ENCODE peak calls at places on chromosomes 11 and 22, in eight cellular contexts. A is WTC11, X is IMR-90, H is AG04449, S is ovary, E is heart right ventricle, L is PC-9, J is AG09319. Z is an unnamed sample.

GRCh38 chr11:65504671-65505433 is 6.0 kb downstream of the MALAT1 start:
- DNase-seq in A (no peak), X (peak; percentile 46), H (no peak), S (no peak), E (no peak), L (no peak), J (no peak), Z (no peak)

GRCh38 chr11:102840018-102840417 is 3.4 kb downstream of the MMP3 start:
- DNase-seq in A (no peak), X (no peak), H (no peak), S (no peak), E (no peak), L (no peak), J (no peak), Z (no peak)

GRCh38 chr11:37322333-37323194 is 724.5 kb upstream of the RAG2 start:
- DNase-seq in A (no peak), X (no peak), H (no peak), S (no peak), E (no peak), L (no peak), J (no peak), Z (no peak)

GRCh38 chr11:8872017-8872416 is 39.0 kb upstream of the AKIP1 start:
- DNase-seq in A (no peak), X (no peak), H (no peak), S (no peak), E (no peak), L (no peak), J (no peak), Z (no peak)

GRCh38 chr22:42468841-42469240 is 36.6 kb upstream of the NFAM1 start:
- DNase-seq in A (no peak), X (peak; percentile 54), H (no peak), S (no peak), E (no peak), L (no peak), J (no peak), Z (no peak)

GRCh38 chr11:30919389-30920172 is 333.4 kb upstream of the MPPED2 start:
- DNase-seq in A (no peak), X (peak; percentile 39), H (no peak), S (no peak), E (no peak), L (no peak), J (no peak), Z (no peak)

GRCh38 chr11:107751082-107751481 is 39.2 kb upstream of the SLN start:
- DNase-seq in A (no peak), X (no peak), H (no peak), S (no peak), E (no peak), L (no peak), J (no peak), Z (no peak)

GRCh38 chr11:88484873-88485621 is 147.5 kb upstream of the CTSC start:
- DNase-seq in A (peak; percentile 53), X (peak; percentile 23), H (no peak), S (no peak), E (no peak), L (peak; percentile 63), J (no peak), Z (peak; percentile 45)

GRCh38 chr11:8342821-8343681 is 79.4 kb upstream of the LMO1 start:
- DNase-seq in A (no peak), X (no peak), H (no peak), S (no peak), E (no peak), L (peak; percentile 68), J (no peak), Z (peak; percentile 75)

GRCh38 chr11:2584812-2585565 is 114.8 kb downstream of the KCNQ1OT1 start:
- DNase-seq in A (peak; percentile 10), X (no peak), H (no peak), S (peak; percentile 6), E (no peak), L (no peak), J (no peak), Z (no peak)

GRCh38 chr22:36578619-36579018 is 49.7 kb upstream of the EIF3D start:
- DNase-seq in A (no peak), X (no peak), H (no peak), S (no peak), E (no peak), L (no peak), J (no peak), Z (no peak)
- TF ChIP-seq CTCF in A (no peak), X (no peak), H (no peak), S (no peak), E (no peak), L (no peak), J (no peak), Z (no peak)

GRCh38 chr22:44091021-44091721 is 67.1 kb downstream of the PARVB start:
- DNase-seq in A (no peak), X (no peak), H (no peak), S (no peak), E (no peak), L (no peak), J (no peak), Z (no peak)
- TF ChIP-seq CTCF in A (no peak), X (peak; percentile 26), H (no peak), S (no peak), E (no peak), L (peak; percentile 51), J (peak; percentile 21), Z (peak; percentile 17)

DNA sequence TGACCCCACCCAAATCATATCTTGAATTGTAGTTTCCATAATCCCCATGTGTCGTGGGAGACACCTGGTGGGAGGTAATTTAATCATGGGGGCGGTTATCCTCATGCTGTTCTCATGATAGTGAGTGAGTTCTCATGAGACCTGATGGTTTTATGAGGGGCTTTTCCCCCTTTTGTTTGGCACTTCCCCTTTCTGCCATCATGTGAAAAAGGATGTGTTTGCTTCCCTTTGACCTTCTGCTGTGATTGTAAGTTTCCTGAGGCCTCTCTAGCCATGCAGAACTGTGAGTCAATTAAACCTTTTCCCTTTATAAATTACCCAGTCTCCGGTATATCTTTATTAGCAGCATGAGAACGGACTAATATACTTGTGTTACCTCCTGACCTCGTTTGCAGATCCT is 156.6 kb upstream of the MTNR1B start:
- DNase-seq in A (no peak), X (no peak), H (no peak), S (no peak), E (no peak), L (no peak), J (no peak), Z (no peak)
- TF ChIP-seq CTCF in A (no peak), X (no peak), H (no peak), S (no peak), E (no peak), L (no peak), J (no peak), Z (no peak)

GRCh38 chr11:73376803-73377629 is 817 bp downstream of the RELT start:
- DNase-seq in A (no peak), X (peak; percentile 72), H (peak; percentile 47), S (peak; percentile 46), E (no peak), L (peak; percentile 61), J (peak; percentile 27), Z (peak; percentile 83)
- TF ChIP-seq CTCF in A (no peak), X (no peak), H (no peak), S (no peak), E (no peak), L (no peak), J (no peak), Z (no peak)

DNA sequence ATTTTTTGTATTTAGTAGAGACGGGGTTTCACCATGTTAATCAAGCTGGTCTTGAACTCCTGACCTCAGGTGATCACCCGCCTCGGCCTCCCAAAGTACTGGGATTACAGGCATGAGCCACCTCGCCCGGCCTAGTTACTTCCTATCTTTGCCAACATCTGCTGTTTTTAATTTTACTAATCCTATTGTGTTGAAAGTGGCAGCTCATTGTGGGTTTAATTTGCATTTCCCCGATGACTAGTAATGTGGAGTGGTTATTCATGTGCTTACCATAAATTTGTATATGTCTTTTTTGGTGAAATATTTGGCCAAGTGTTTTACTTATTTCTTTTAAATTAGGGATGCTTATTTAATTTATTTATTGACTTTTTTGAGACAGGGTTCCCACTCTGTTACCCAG is 74.2 kb upstream of the SLC25A18 start:
- DNase-seq in A (no peak), X (no peak), H (no peak), S (no peak), E (no peak), L (no peak), J (no peak), Z (no peak)
- TF ChIP-seq CTCF in A (no peak), X (no peak), H (no peak), S (no peak), E (no peak), L (no peak), J (no peak), Z (no peak)

DNA sequence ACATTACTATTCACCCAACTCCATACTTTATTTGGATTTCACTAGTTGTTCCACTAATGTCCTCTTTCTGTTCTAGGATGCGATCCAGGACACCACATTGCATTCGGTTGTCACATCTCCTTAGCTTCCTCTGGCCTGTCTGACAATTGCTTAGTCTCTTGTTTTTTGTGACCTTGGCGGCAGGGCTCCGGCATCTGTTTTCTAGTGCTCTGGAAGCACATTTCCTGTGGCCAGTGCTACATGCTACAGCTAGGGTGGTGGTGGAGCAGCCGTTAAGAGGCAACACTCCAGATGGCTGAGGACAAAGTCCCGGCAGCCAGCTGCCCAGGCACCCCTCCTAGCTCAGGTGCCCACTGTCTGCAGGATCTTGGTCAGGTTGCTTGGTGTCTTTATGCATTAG is 6.8 kb downstream of the STX3 start:
- DNase-seq in A (no peak), X (no peak), H (no peak), S (no peak), E (no peak), L (no peak), J (no peak), Z (no peak)
- TF ChIP-seq CTCF in A (no peak), X (no peak), H (no peak), S (no peak), E (no peak), L (no peak), J (no peak), Z (no peak)